ENCODE peak calls at places on chromosome 5, in seven cellular contexts. K is progenitor cell of endocrine pancreas, G is nephron progenitor cell, N is MCF 10A, M is type B pancreatic cell, E is endothelial cell of umbilical vein, O is left ventricle myocardium inferior. U is an unnamed sample.
A peak's percentile ranks its signal among the peaks of the same experiment; 100 is the strongest.

GRCh38 chr5:170552486-170553122 is 48.8 kb downstream of the KCNIP1 start:
- DNase-seq in K (no peak), N (no peak), E (peak; percentile 41), G (peak; percentile 50), M (peak; percentile 79), O (peak; percentile 83), U (no peak)

GRCh38 chr5:168578506-168579205 is 512 bp downstream of the PANK3 start:
- DNase-seq in M (no peak), E (no peak), G (no peak), N (peak; percentile 76), O (no peak), K (no peak), U (no peak)

GRCh38 chr5:111742595-111742994 is 14.4 kb downstream of the NREP start:
- DNase-seq in O (no peak), K (no peak), G (peak; percentile 15), N (peak; percentile 88), M (no peak), E (peak; percentile 63), U (no peak)

GRCh38 chr5:69001605-69002004 is 92.2 kb upstream of the SLC30A5 start:
- DNase-seq in M (no peak), O (no peak), N (no peak), K (no peak), E (no peak), G (no peak), U (no peak)

GRCh38 chr5:88807327-88807726 is 75.7 kb downstream of the MEF2C start:
- DNase-seq in M (no peak), E (no peak), O (no peak), K (no peak), N (no peak), G (no peak), U (no peak)

GRCh38 chr5:170306381-170306790 is 8.8 kb upstream of the LCP2 start:
- DNase-seq in G (no peak), K (no peak), E (no peak), O (peak; percentile 59), M (no peak), N (peak; percentile 83), U (no peak)

GRCh38 chr5:157312492-157312891 is 46.6 kb downstream of the CYFIP2 start:
- DNase-seq in K (peak; percentile 21), G (peak; percentile 30), N (peak; percentile 67), M (no peak), E (peak; percentile 55), O (no peak), U (peak; percentile 52)

GRCh38 chr5:177370488-177371119 is 12.9 kb downstream of the RGS14 start:
- DNase-seq in O (peak; percentile 70), N (peak; percentile 96), K (peak; percentile 87), E (peak; percentile 90), G (peak; percentile 94), M (peak; percentile 91), U (peak; percentile 67)

GRCh38 chr5:56876325-56876724 is 33.1 kb upstream of the SETD9 start:
- DNase-seq in G (no peak), O (no peak), M (no peak), E (no peak), K (no peak), N (peak; percentile 45), U (no peak)

GRCh38 chr5:38330207-38330606 is 71.8 kb downstream of the EGFLAM start:
- DNase-seq in G (no peak), M (no peak), K (no peak), E (no peak), N (no peak), O (no peak), U (no peak)

GRCh38 chr5:161946911-161947310 is 99.0 kb downstream of the GABRA1 start:
- DNase-seq in O (no peak), M (no peak), N (no peak), G (no peak), E (no peak), K (no peak), U (no peak)

GRCh38 chr5:140303987-140304386 is 1.1 kb upstream of the PFDN1 start:
- DNase-seq in G (no peak), K (no peak), E (no peak), N (no peak), M (no peak), O (no peak), U (no peak)

GRCh38 chr5:169701910-169702451 is 64.9 kb downstream of the DOCK2 start:
- DNase-seq in O (no peak), M (no peak), K (no peak), G (no peak), E (peak; percentile 45), N (peak; percentile 56), U (no peak)

GRCh38 chr5:110956280-110956912 is 115.1 kb upstream of the TSLP start:
- DNase-seq in K (no peak), N (no peak), M (no peak), E (no peak), G (no peak), O (no peak), U (no peak)

DNA sequence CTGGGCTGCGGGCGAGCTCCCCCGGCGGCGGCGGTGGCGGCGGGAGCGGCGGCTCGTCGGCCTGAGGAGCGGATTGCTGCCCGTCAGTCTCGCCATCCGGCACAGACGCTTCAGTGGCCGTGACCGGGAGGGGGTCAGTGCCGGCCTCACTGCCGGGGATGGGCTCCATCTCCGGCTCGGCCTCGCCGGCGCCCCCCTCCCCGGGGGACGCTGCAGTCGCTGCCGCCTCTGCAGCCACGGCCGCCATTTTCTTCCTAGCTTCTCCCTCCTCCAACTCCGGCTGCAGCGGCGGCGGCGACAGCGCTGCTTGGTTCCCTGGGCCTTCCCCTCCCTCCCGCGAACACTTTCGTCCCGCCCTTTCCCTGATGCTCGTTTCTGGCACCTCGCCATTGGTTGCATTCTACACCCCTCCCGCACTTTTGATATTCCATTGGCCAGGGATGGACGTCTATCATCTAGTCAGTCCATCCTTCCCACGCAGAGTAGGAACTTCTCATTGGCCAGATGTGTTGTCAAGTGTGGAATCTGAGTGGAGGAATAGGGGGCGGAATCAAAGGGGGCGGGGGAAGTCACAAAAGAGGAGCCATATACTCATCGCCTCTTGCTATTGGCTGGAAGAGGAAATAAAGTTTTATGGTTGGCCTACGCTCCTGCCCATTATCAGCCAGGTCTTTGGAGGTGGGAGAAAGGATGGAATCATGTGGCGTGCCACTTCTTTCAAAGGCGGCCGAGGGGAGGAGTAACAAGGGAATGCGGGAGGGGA is at the start of gene PWWP2A:
- DNase-seq in M (peak; percentile 96), O (peak; percentile 98), N (peak; percentile 100), E (peak; percentile 100), G (peak; percentile 94), K (peak; percentile 89), U (peak; percentile 80)
- TF ChIP-seq CTCF in M (peak; percentile 46), O (peak; percentile 38), N (no peak), E (peak; percentile 14), G (no peak), K (peak; percentile 25), U (no peak)

DNA sequence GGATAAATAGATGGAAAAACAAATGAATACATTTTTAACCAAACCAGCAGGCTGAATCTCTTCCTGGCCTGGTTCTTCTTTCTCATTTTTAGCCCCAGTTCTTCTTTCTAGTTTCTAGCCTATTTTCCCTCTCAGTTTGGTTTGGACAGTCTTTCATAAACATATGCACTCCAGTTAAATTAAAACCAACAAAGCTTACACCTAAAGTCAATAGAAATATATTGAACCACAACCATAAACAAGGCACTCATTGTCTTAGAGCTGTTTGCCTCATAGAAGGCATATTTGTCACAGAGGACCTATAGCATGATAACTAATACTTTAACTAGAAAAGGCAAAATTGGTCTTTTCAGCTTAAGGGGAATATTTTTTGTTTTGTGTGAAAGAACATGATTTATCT is 638.3 kb downstream of the NR2F1-AS1 start:
- DNase-seq in M (no peak), N (no peak), E (no peak), K (no peak), G (no peak), O (no peak), U (no peak)
- TF ChIP-seq CTCF in M (no peak), N (no peak), E (no peak), K (no peak), G (no peak), O (no peak), U (no peak)

DNA sequence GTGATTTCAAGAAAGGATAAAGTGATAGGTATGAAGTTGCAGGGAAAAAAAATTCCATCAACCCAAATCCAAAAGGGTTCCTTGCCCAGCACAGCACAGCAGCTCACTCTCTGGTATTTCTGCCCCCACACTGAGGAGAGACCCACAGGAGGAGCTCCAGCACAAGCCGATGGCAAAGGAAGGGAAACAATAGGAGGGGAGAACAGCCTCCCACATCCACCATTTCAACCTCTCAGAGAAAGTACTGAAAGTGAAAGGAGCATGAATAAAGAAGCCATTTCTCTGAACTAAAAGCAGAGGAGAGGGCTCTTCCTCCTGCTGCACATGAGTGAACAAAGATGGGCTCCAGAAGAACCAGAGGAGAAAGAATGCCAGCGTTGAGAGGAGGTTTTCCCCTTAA is 54.9 kb upstream of the ZSWIM6 start:
- DNase-seq in M (no peak), K (no peak), G (no peak), E (peak; percentile 83), N (peak; percentile 34), O (no peak), U (no peak)
- TF ChIP-seq CTCF in M (no peak), K (no peak), G (no peak), E (peak; percentile 59), N (no peak), O (peak; percentile 35), U (no peak)

GRCh38 chr5:149445739-149446369 is 66.8 kb upstream of the IL17B start:
- DNase-seq in N (peak; percentile 90), E (peak; percentile 89), O (no peak), G (no peak), K (no peak), M (no peak), U (no peak)
- TF ChIP-seq CTCF in N (no peak), E (no peak), O (no peak), G (no peak), K (no peak), M (no peak), U (no peak)

GRCh38 chr5:20572560-20572959 is 584.6 kb upstream of the CDH18 start:
- DNase-seq in G (no peak), E (peak; percentile 1), K (no peak), O (no peak), M (no peak), N (peak; percentile 88), U (no peak)
- TF ChIP-seq CTCF in G (no peak), E (no peak), K (no peak), O (no peak), M (no peak), N (peak; percentile 39), U (peak; percentile 30)

DNA sequence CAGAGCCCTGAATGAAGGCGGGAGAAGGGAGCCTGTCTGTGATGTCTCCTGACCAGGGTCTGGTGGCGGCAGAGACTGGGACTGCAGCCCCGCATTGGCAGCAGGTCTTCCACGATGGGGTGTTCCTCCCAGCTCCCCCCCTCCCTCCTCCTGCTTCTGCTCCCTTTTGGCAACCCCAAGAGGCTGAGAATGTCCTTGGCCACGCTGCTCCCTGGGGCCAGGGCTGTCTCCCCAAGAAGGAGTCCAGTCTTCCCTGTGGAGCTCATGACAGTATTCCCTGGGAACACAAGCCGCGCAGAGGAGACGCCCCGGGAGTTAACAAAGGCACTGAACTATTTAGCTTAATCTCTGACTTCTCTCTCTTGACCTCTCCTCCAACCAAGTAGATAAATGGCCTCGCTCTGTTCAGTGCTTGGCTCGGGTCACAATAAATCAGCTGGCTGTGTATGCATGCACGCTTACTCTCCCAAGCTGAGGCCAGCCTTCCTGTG is 84.0 kb upstream of the NEURL1B start:
- DNase-seq in O (peak; percentile 59), E (no peak), K (no peak), G (peak; percentile 52), N (no peak), M (no peak), U (no peak)
- TF ChIP-seq CTCF in O (peak; percentile 37), E (no peak), K (no peak), G (no peak), N (no peak), M (peak; percentile 24), U (no peak)